ENCODE peak calls at places on chromosomes 11 and 22, in ten cellular contexts. B is stomach, A is A549, W is HepG2, J is SK-N-SH, L is sigmoid colon, D is H1, Q is transverse colon, V is tibial nerve, Z is ovary. H is an unnamed sample.

GRCh38 chr11:76247091-76247490 is 40.8 kb upstream of the WNT11 start:
- DNase-seq in L (no peak), Q (no peak), V (no peak), A (no peak), D (no peak), W (no peak), J (no peak), B (no peak), Z (no peak), H (no peak)

GRCh38 chr11:129117595-129118350 is 74.4 kb downstream of the ARHGAP32 start:
- DNase-seq in W (peak), L (no peak), D (no peak), Q (peak), Z (peak), J (peak), A (peak), B (peak), V (peak), H (no peak)

GRCh38 chr11:73359341-73359740 is 16.9 kb upstream of the RELT start:
- DNase-seq in D (no peak), V (no peak), J (no peak), W (no peak), A (no peak), L (peak), B (no peak), Q (no peak), Z (no peak), H (no peak)

GRCh38 chr11:69425895-69426544 is 55.4 kb upstream of the LINC01488 start:
- DNase-seq in W (no peak), V (no peak), D (no peak), B (no peak), A (no peak), Z (no peak), Q (no peak), J (no peak), L (no peak), H (no peak)

GRCh38 chr22:45631140-45631539 is 40.5 kb upstream of the ATXN10 start:
- DNase-seq in L (peak), A (no peak), D (no peak), B (no peak), V (no peak), J (no peak), Q (no peak), W (no peak), Z (no peak), H (no peak)

GRCh38 chr11:109527496-109527895 is 105.5 kb downstream of the C11orf87 start:
- DNase-seq in L (no peak), V (no peak), Z (no peak), W (no peak), Q (no peak), J (no peak), A (no peak), B (no peak), D (no peak), H (no peak)

GRCh38 chr22:46657655-46657953 is 37.4 kb downstream of the GRAMD4 start:
- DNase-seq in V (no peak), Z (no peak), Q (no peak), J (no peak), D (no peak), B (no peak), L (no peak), W (no peak), A (no peak), H (no peak)

GRCh38 chr11:15627560-15627959 is 512.8 kb downstream of the INSC start:
- DNase-seq in L (no peak), V (no peak), Q (no peak), B (no peak), D (no peak), J (no peak), W (no peak), A (no peak), Z (no peak), H (no peak)

GRCh38 chr22:37431811-37432707 is 4.8 kb upstream of the ELFN2 start:
- DNase-seq in B (no peak), L (no peak), A (peak), D (no peak), W (peak), J (no peak), Z (no peak), V (no peak), Q (no peak), H (no peak)

GRCh38 chr11:27898166-27898565 is 197.9 kb upstream of the BDNF start:
- DNase-seq in J (no peak), W (no peak), A (no peak), V (no peak), B (no peak), L (no peak), Q (no peak), Z (no peak), D (no peak), H (no peak)

GRCh38 chr22:43923191-43923590 is 414 bp upstream of the PNPLA3 start:
- DNase-seq in A (no peak), W (no peak), V (no peak), Z (no peak), D (no peak), B (no peak), L (no peak), J (no peak), Q (no peak), H (no peak)

GRCh38 chr22:37739000-37739399 is 42.2 kb downstream of the TRIOBP start:
- DNase-seq in D (no peak), Q (no peak), V (peak), J (no peak), A (no peak), L (peak), Z (peak), W (no peak), B (no peak), H (no peak)

GRCh38 chr11:128532571-128533091 is 54.7 kb downstream of the ETS1 start:
- DNase-seq in W (no peak), B (no peak), Z (no peak), L (no peak), D (peak), J (no peak), Q (no peak), V (no peak), A (no peak), H (no peak)

GRCh38 chr11:47186937-47187681 is 875 bp upstream of the PACSIN3 start:
- DNase-seq in Z (peak), B (peak), V (peak), J (peak), W (peak), D (no peak), A (no peak), L (peak), Q (peak), H (no peak)

GRCh38 chr11:13486926-13487660 is 8.7 kb downstream of the PTH start:
- DNase-seq in D (no peak), B (peak), A (peak), Q (peak), Z (no peak), J (no peak), W (peak), L (no peak), V (no peak), H (no peak)

GRCh38 chr22:20584029-20584871 is 76.8 kb downstream of the MED15 start:
- DNase-seq in V (no peak), L (no peak), J (no peak), A (no peak), D (no peak), Z (no peak), B (no peak), W (no peak), Q (no peak), H (no peak)

GRCh38 chr11:121109916-121110656 is 9.0 kb downstream of the TECTA start:
- DNase-seq in B (no peak), J (peak), Q (no peak), W (no peak), Z (no peak), V (no peak), A (no peak), L (no peak), D (no peak), H (no peak)

GRCh38 chr11:84720706-84721402 is 906.3 kb downstream of the DLG2 start:
- DNase-seq in Q (peak), D (no peak), B (no peak), J (peak), L (peak), Z (peak), W (no peak), V (peak), A (no peak), H (no peak)
- H3K4me3 ChIP-seq in Q (peak), D (peak), B (peak), J (peak), L (peak), Z (peak), W (no peak), V (peak), A (peak), H (peak)

GRCh38 chr11:112962854-112963367 is 1.7 kb downstream of the NCAM1 start:
- DNase-seq in V (no peak), Q (peak), D (no peak), L (peak), B (peak), W (no peak), A (no peak), Z (peak), J (peak), H (peak)

GRCh38 chr11:112961751-112962747 is 829 bp downstream of the NCAM1 start:
- DNase-seq in A (no peak), W (no peak), B (no peak), Z (peak), Q (peak), L (no peak), V (no peak), J (peak), D (no peak), H (no peak)

GRCh38 chr11:112965601-112966125 is 4.4 kb downstream of the NCAM1 start:
- DNase-seq in D (no peak), L (no peak), A (no peak), Z (no peak), V (no peak), Q (no peak), J (no peak), B (no peak), W (no peak), H (no peak)

GRCh38 chr11:112961146-112961668 is at the start of gene NCAM1:
- DNase-seq in W (peak), L (peak), D (peak), J (peak), A (peak), B (peak), Z (peak), V (peak), Q (peak), H (peak)

GRCh38 chr11:112963368-112963955 is 2.2 kb downstream of the NCAM1 start:
- DNase-seq in J (peak), Z (no peak), L (no peak), A (no peak), Q (no peak), V (no peak), D (no peak), B (no peak), W (no peak), H (no peak)
- TF ChIP-seq EP300 in J (no peak), Z (no peak), L (no peak), A (no peak), Q (no peak), V (no peak), D (no peak), B (no peak), W (no peak), H (no peak)

GRCh38 chr22:26846645-26847044 is 189.3 kb downstream of the MIAT start:
- DNase-seq in B (no peak), Q (no peak), J (no peak), W (no peak), Z (no peak), V (no peak), D (no peak), L (no peak), A (no peak), H (peak)

GRCh38 chr22:26849575-26849974 is 192.2 kb downstream of the MIAT start:
- DNase-seq in B (no peak), Z (no peak), W (no peak), L (no peak), Q (no peak), D (no peak), J (no peak), A (no peak), V (no peak), H (no peak)

GRCh38 chr22:26847816-26848215 is 190.4 kb downstream of the MIAT start:
- DNase-seq in A (no peak), D (no peak), B (no peak), L (no peak), J (no peak), V (no peak), Z (no peak), Q (no peak), W (no peak), H (peak)

GRCh38 chr22:26847046-26847445 is 189.7 kb downstream of the MIAT start:
- DNase-seq in B (no peak), A (no peak), Z (no peak), W (no peak), D (no peak), L (no peak), J (no peak), Q (no peak), V (no peak), H (no peak)

GRCh38 chr22:26848244-26848920 is 191.0 kb downstream of the MIAT start:
- DNase-seq in J (no peak), A (no peak), W (no peak), L (no peak), B (no peak), D (no peak), V (no peak), Z (no peak), Q (no peak), H (no peak)
- H3K4me3 ChIP-seq in J (no peak), A (no peak), W (no peak), L (no peak), B (no peak), D (no peak), V (no peak), Z (no peak), Q (no peak), H (no peak)

DNA sequence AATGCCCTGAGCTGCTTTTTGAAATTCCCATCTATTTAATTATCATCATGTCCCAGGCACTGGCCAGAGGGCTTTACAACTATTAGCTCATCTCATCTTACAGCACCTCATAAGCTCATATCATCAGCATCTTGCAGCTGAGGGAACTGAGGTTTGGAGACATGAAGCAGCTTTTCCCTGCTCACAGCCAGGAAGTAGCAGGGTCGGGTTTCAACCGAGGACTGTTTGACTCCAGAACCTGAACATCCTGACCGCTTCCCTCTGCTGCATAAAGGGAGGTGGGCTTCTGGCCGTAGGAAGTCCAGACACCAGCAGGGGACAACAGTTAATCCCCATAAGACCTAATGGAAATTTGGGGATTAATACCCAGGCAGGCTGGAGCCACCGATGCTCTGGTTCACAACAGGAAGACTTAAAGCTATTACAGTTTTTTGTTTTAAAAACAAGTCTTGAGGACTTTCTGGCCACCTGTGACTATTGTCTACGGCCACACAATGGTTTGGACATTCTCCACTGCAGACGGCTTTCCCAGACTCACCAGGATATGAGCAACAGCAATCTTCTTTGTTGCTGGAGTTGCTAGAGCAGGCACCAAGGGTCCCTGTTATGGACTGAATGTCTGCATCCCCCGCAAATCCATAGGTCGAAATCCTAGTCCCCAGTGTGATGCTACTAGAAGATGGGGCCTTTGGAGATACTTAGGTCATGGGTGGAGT is 47.4 kb downstream of the CHST1 start:
- DNase-seq in D (no peak), Z (no peak), J (no peak), L (no peak), B (no peak), V (no peak), W (no peak), Q (no peak), A (no peak), H (no peak)
- TF ChIP-seq EP300 in D (no peak), Z (no peak), J (no peak), L (no peak), B (no peak), V (no peak), W (no peak), Q (no peak), A (no peak), H (no peak)

H was measured in suprapubic skin.